ENCODE peak calls at places on chromosomes 4 and X, in seven cellular contexts. Y is dorsolateral prefrontal cortex; K is activated CD8-positive, alpha-beta memory T cell treated with anti-CD3 and anti-CD28 coated beads for 24 hours; T is stimulated activated CD4-positive, alpha-beta T cell treated with anti-CD3 and anti-CD28 coated beads, TNF-alpha, amount 100 ng/mL, for 48 hours; F is AG08396; Q is NCI-H510A; B is pons. C is an unnamed sample.

GRCh38 chrX:53445977-53446376 is 11.8 kb upstream of the HSD17B10 start:
- DNase-seq in Y (no peak), K (peak; percentile 67), T (no peak), F (no peak), Q (peak; percentile 2), B (peak; percentile 24), C (peak; percentile 34)

GRCh38 chr4:113260671-113261070 is 211.2 kb downstream of the ANK2 start:
- DNase-seq in Y (no peak), K (no peak), T (no peak), F (no peak), Q (no peak), B (no peak), C (no peak)

GRCh38 chr4:149531861-149532260 is 283.8 kb downstream of the IQCM start:
- DNase-seq in Y (no peak), K (no peak), T (no peak), F (no peak), Q (no peak), B (no peak), C (peak; percentile 89)

GRCh38 chrX:103730746-103731508 is 20.2 kb downstream of the TMEM31 start:
- DNase-seq in Y (no peak), K (no peak), T (no peak), F (no peak), Q (no peak), B (no peak), C (peak; percentile 70)

GRCh38 chr4:121977251-121978168 is 25.6 kb upstream of the TRPC3 start:
- DNase-seq in Y (no peak), K (no peak), T (no peak), F (peak; percentile 14), Q (no peak), B (peak; percentile 30), C (peak; percentile 58)

GRCh38 chr4:29295280-29295679 is 1424.9 kb upstream of the PCDH7 start:
- DNase-seq in Y (no peak), K (no peak), T (no peak), F (no peak), Q (no peak), B (no peak), C (no peak)

GRCh38 chr4:88517825-88518224 is 5.8 kb downstream of the PYURF start:
- DNase-seq in Y (no peak), K (no peak), T (no peak), F (no peak), Q (no peak), B (no peak), C (no peak)

GRCh38 chr4:90842960-90843359 is 715.8 kb downstream of the CCSER1 start:
- DNase-seq in Y (no peak), K (no peak), T (no peak), F (no peak), Q (no peak), B (no peak), C (no peak)

GRCh38 chr4:181845617-181846016 is 397.6 kb upstream of the TENM3 start:
- DNase-seq in Y (no peak), K (no peak), T (no peak), F (no peak), Q (no peak), B (no peak), C (no peak)

GRCh38 chrX:45083314-45083713 is 117.4 kb downstream of the DIPK2B start:
- DNase-seq in Y (no peak), K (no peak), T (no peak), F (no peak), Q (no peak), B (no peak), C (no peak)

GRCh38 chr4:151960449-151961246 is 199.8 kb upstream of the GATB start:
- DNase-seq in Y (peak; percentile 81), K (no peak), T (no peak), F (no peak), Q (no peak), B (peak; percentile 32), C (no peak)

GRCh38 chr4:10253765-10254164 is 137.2 kb upstream of the WDR1 start:
- DNase-seq in Y (no peak), K (no peak), T (no peak), F (no peak), Q (no peak), B (no peak), C (no peak)

GRCh38 chr4:180455226-180455625 is 1788.0 kb upstream of the TENM3 start:
- DNase-seq in Y (no peak), K (no peak), T (no peak), F (no peak), Q (peak; percentile 39), B (no peak), C (no peak)

GRCh38 chrX:46208225-46208854 is 336.9 kb downstream of the ZNF674 start:
- DNase-seq in Y (no peak), K (no peak), T (no peak), F (no peak), Q (no peak), B (no peak), C (peak; percentile 42)

GRCh38 chrX:13750204-13750603 is 15.7 kb downstream of the OFD1 start:
- DNase-seq in Y (no peak), K (no peak), T (no peak), F (peak; percentile 12), Q (no peak), B (no peak), C (peak; percentile 31)

GRCh38 chr4:110869114-110869513 is 246.2 kb upstream of the PITX2 start:
- DNase-seq in Y (no peak), K (no peak), T (no peak), F (peak; percentile 35), Q (no peak), B (no peak), C (peak; percentile 78)

GRCh38 chr4:5751073-5751917 is 40.3 kb downstream of the EVC start:
- DNase-seq in Y (no peak), K (no peak), T (no peak), F (peak; percentile 4), Q (no peak), B (no peak), C (peak; percentile 99)

GRCh38 chrX:68049466-68049865 is 383.8 kb downstream of the OPHN1 start:
- DNase-seq in Y (no peak), K (no peak), T (no peak), F (no peak), Q (no peak), B (no peak), C (no peak)

GRCh38 chr4:74794341-74794801 is at the start of gene BTC:
- DNase-seq in Y (peak; percentile 44), K (no peak), T (no peak), F (peak; percentile 39), Q (peak; percentile 68), B (no peak), C (no peak)

GRCh38 chr4:166422475-166422874 is 549.4 kb downstream of the TLL1 start:
- DNase-seq in Y (no peak), K (no peak), T (no peak), F (no peak), Q (no peak), B (no peak), C (peak; percentile 47)

GRCh38 chr4:156946508-156947197 is 24.9 kb downstream of the PDGFC start:
- DNase-seq in Y (no peak), K (no peak), T (no peak), F (peak; percentile 56), Q (no peak), B (no peak), C (peak; percentile 98)

GRCh38 chrX:36898301-36898700 is 109.9 kb upstream of the FAM47C start:
- DNase-seq in Y (no peak), K (no peak), T (no peak), F (no peak), Q (no peak), B (peak; percentile 1), C (peak; percentile 6)

GRCh38 chr4:81472249-81473085 is 760 bp upstream of the RASGEF1B start:
- DNase-seq in Y (no peak), K (no peak), T (peak; percentile 8), F (peak; percentile 31), Q (peak; percentile 73), B (peak; percentile 84), C (peak; percentile 21)

GRCh38 chrX:77938083-77938482 is 27.6 kb downstream of the ATP7A start:
- DNase-seq in Y (no peak), K (no peak), T (no peak), F (no peak), Q (no peak), B (no peak), C (peak; percentile 27)